ENCODE peak calls at places on chromosome 2, in four cellular contexts. E, V, W and D are unnamed samples.

GRCh38 chr2:62194558-62195420 is 1.1 kb upstream of the B3GNT2 start:
- DNase-seq in V (no peak), E (no peak), W (no peak), D (no peak)

GRCh38 chr2:205747827-205748386 is 65.6 kb downstream of the NRP2 start:
- DNase-seq in E (no peak), W (no peak), V (no peak), D (no peak)

GRCh38 chr2:112008910-112009485 is 46.1 kb upstream of the TMEM87B start:
- DNase-seq in E (no peak), W (no peak), V (no peak), D (no peak)

GRCh38 chr2:219987830-219988229 is 360.4 kb downstream of the SLC4A3 start:
- DNase-seq in V (no peak), E (peak; percentile 21), W (peak; percentile 83), D (no peak)

GRCh38 chr2:42903821-42904575 is 111.6 kb upstream of the HAAO start:
- DNase-seq in W (no peak), V (no peak), E (no peak), D (no peak)

GRCh38 chr2:32564417-32565035 is 63.3 kb upstream of the TTC27 start:
- DNase-seq in E (no peak), W (no peak), V (no peak), D (no peak)

GRCh38 chr2:95354925-95355324 is 47.6 kb upstream of the FAHD2A start:
- DNase-seq in W (no peak), V (no peak), E (no peak), D (no peak)

GRCh38 chr2:225100269-225100668 is 58.0 kb upstream of the DOCK10 start:
- DNase-seq in E (no peak), W (peak; percentile 53), V (peak; percentile 5), D (no peak)

GRCh38 chr2:149872041-149872440 is 284.5 kb upstream of the MMADHC start:
- DNase-seq in E (no peak), V (no peak), W (no peak), D (no peak)

GRCh38 chr2:233120459-233120858 is 60.3 kb downstream of the INPP5D start:
- DNase-seq in E (no peak), W (no peak), V (no peak), D (no peak)

GRCh38 chr2:164030623-164031022 is 294.8 kb upstream of the FIGN start:
- DNase-seq in V (no peak), W (no peak), E (no peak), D (no peak)

GRCh38 chr2:109324859-109325258 is 195.9 kb downstream of the SH3RF3 start:
- DNase-seq in V (no peak), W (peak; percentile 99), E (peak; percentile 43), D (no peak)

GRCh38 chr2:241842620-241843211 is 16.0 kb downstream of the PDCD1 start:
- DNase-seq in V (no peak), E (no peak), W (no peak), D (no peak)

GRCh38 chr2:216583157-216583556 is 50.1 kb upstream of the IGFBP2 start:
- DNase-seq in V (no peak), E (peak; percentile 65), W (peak; percentile 89), D (no peak)

GRCh38 chr2:26460613-26461031 is 17.3 kb downstream of the OTOF start:
- DNase-seq in W (no peak), E (no peak), V (no peak), D (no peak)

GRCh38 chr2:134917958-134918517 is 584 bp upstream of the CCNT2 start:
- DNase-seq in W (no peak), E (peak; percentile 63), V (no peak), D (no peak)

GRCh38 chr2:210617732-210618330 is 61.4 kb downstream of the CPS1 start:
- DNase-seq in E (peak; percentile 19), W (peak; percentile 58), V (peak; percentile 79), D (peak; percentile 5)

GRCh38 chr2:174080672-174081121 is 115.5 kb upstream of the SP3 start:
- DNase-seq in W (no peak), V (no peak), E (no peak), D (no peak)

GRCh38 chr2:59774821-59775463 is 778.5 kb downstream of the BCL11A start:
- DNase-seq in W (no peak), V (no peak), E (no peak), D (no peak)

GRCh38 chr2:236164201-236164982 is 3.8 kb downstream of the GBX2 start:
- DNase-seq in V (peak; percentile 65), W (no peak), E (no peak), D (no peak)

GRCh38 chr2:38653715-38654494 is 12.0 kb upstream of the GALM start:
- DNase-seq in E (no peak), W (no peak), V (no peak), D (no peak)

GRCh38 chr2:200259577-200259957 is 46.9 kb upstream of the SPATS2L start:
- DNase-seq in V (no peak), W (no peak), E (no peak), D (no peak)

GRCh38 chr2:124323321-124323720 is 298.2 kb downstream of the CNTNAP5 start:
- DNase-seq in E (no peak), V (no peak), W (no peak), D (no peak)

GRCh38 chr2:124320072-124320471 is 295.0 kb downstream of the CNTNAP5 start:
- DNase-seq in E (no peak), V (no peak), W (no peak), D (no peak)

GRCh38 chr2:124327293-124327692 is 302.2 kb downstream of the CNTNAP5 start:
- DNase-seq in W (no peak), E (no peak), V (no peak), D (no peak)

GRCh38 chr2:124328397-124328796 is 303.3 kb downstream of the CNTNAP5 start:
- DNase-seq in W (no peak), E (no peak), V (no peak), D (no peak)

GRCh38 chr2:124325667-124326425 is 300.8 kb downstream of the CNTNAP5 start:
- DNase-seq in W (no peak), V (peak; percentile 11), E (no peak), D (no peak)
- TF ChIP-seq CTCF in W (no peak), V (peak; percentile 42), E (peak; percentile 23), D (peak; percentile 18)

GRCh38 chr2:226426292-226426736 is 373.3 kb downstream of the IRS1 start:
- DNase-seq in V (no peak), E (no peak), W (peak; percentile 91), D (no peak)
- H3K4me3 ChIP-seq in V (no peak overlapping the region), E (no peak overlapping the region), W (no peak overlapping the region), D (no peak overlapping the region)

GRCh38 chr2:6353669-6354068 is 512.0 kb downstream of the CMPK2 start:
- DNase-seq in E (no peak), W (no peak), V (no peak), D (no peak)

GRCh38 chr2:6354546-6354945 is 511.2 kb downstream of the CMPK2 start:
- DNase-seq in V (no peak), W (no peak), E (no peak), D (no peak)

GRCh38 chr2:6352247-6352646 is 513.5 kb downstream of the CMPK2 start:
- DNase-seq in W (no peak), E (no peak), V (no peak), D (no peak)

GRCh38 chr2:6356127-6356761 is 509.5 kb downstream of the CMPK2 start:
- DNase-seq in V (no peak), E (no peak), W (no peak), D (no peak)

GRCh38 chr2:6352906-6353515 is 512.7 kb downstream of the CMPK2 start:
- DNase-seq in W (peak; percentile 55), E (no peak), V (peak; percentile 75), D (peak; percentile 13)
- TF ChIP-seq CTCF in W (peak; percentile 83), E (peak; percentile 86), V (no peak), D (peak; percentile 53)

GRCh38 chr2:240147382-240147781 is 6.9 kb upstream of the OTOS start:
- DNase-seq in V (no peak), W (no peak), E (no peak), D (no peak)
- H3K4me3 ChIP-seq in V (no peak overlapping the region), W (no peak overlapping the region), E (no peak overlapping the region), D (no peak overlapping the region)

GRCh38 chr2:234145511-234145910 is 95.0 kb downstream of the SPP2 start:
- DNase-seq in V (no peak), E (no peak), W (no peak), D (no peak)

GRCh38 chr2:234142530-234142929 is 92.0 kb downstream of the SPP2 start:
- DNase-seq in V (no peak), E (no peak), W (peak; percentile 25), D (no peak)

GRCh38 chr2:234145057-234145456 is 94.6 kb downstream of the SPP2 start:
- DNase-seq in W (no peak), E (no peak), V (no peak), D (no peak)

GRCh38 chr2:234147335-234147861 is 96.9 kb downstream of the SPP2 start:
- DNase-seq in V (no peak), W (no peak), E (peak; percentile 96), D (peak; percentile 60)

DNA sequence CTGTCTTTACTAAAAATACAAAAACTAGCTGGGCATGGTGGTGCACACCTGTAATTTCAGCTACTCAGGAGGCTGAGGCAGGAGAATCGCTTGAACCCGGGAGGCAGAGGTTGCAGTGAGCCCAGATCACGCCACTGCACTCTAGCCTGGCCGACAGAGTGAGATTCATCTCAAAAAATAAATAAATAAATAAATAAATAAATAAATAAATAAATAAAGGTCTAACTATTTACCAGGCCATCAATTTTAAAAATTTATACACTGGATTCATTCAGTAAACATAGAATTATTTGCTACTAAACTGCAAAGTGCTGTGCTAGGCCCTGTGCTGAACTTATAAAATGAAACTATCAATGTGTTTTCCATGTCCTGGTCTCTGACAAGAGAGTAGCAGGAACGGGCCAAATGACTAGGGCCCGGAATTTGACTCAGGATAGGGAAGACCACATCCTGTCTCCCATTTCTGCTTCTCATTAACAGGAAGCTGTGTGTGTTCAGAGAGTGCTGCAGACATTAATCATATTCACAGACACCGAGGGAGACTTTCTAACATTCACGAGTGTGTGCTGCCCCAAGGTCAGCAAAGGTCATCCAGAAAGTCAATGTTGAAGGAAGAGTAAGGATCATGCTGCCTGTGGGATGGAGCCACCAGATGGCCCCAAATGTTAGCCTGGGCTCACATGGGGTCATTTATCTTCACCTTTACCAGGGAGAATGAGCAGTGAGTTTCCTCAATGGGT is 95.8 kb downstream of the SPP2 start:
- DNase-seq in W (peak; percentile 86), V (no peak), E (peak; percentile 79), D (peak; percentile 46)
- TF ChIP-seq CTCF in W (no peak), V (no peak), E (peak; percentile 4), D (peak; percentile 33)

GRCh38 chr2:20544093-20544747 is 97.3 kb downstream of the RHOB start:
- DNase-seq in W (no peak), V (no peak), E (no peak), D (no peak)
- H3K4me3 ChIP-seq in W (no peak overlapping the region), V (no peak overlapping the region), E (no peak overlapping the region), D (no peak overlapping the region)

GRCh38 chr2:159939946-159940345 is 122.5 kb downstream of the PLA2R1 start:
- DNase-seq in W (peak; percentile 36), V (peak; percentile 15), E (no peak), D (no peak)
- TF ChIP-seq CTCF in W (peak; percentile 40), V (peak; percentile 45), E (peak; percentile 27), D (peak; percentile 40)